ENCODE peak calls at places on chromosomes 7 and 10, in ten cellular contexts. One of them, this sample, is unnamed.

GRCh38 chr7:101156277-101156676 is 2.0 kb downstream of the AP1S1 start:
- DNase-seq in SHP77: no peak
- DNase-seq in EL: no peak
- DNase-seq in right cardiac atrium: no peak
- DNase-seq in progenitor cell of endocrine pancreas: no peak
- DNase-seq in activated CD8-positive, alpha-beta T cell treated with anti-CD3 and anti-CD28 coated beads, Interleukin-2, amount 10 ng/mL, durations not matched to agents 7 days and 5 days: no peak
- DNase-seq in GM23338: peak; percentile 58
- DNase-seq in T-helper 9 cell: no peak
- DNase-seq in neuronal stem cell: no peak
- DNase-seq in fibroblast of the conjunctiva: no peak
- DNase-seq in this sample: no peak

GRCh38 chr7:76108540-76109233 is 60.8 kb downstream of the MDH2 start:
- DNase-seq in SHP77: peak; percentile 54
- DNase-seq in EL: peak; percentile 48
- DNase-seq in right cardiac atrium: peak; percentile 82
- DNase-seq in progenitor cell of endocrine pancreas: no peak
- DNase-seq in activated CD8-positive, alpha-beta T cell treated with anti-CD3 and anti-CD28 coated beads, Interleukin-2, amount 10 ng/mL, durations not matched to agents 7 days and 5 days: no peak
- DNase-seq in GM23338: no peak
- DNase-seq in T-helper 9 cell: no peak
- DNase-seq in neuronal stem cell: no peak
- DNase-seq in fibroblast of the conjunctiva: no peak
- DNase-seq in this sample: no peak

GRCh38 chr7:157010588-157011332 is at the start of gene MNX1:
- DNase-seq in SHP77: peak; percentile 92
- DNase-seq in EL: peak; percentile 28
- DNase-seq in right cardiac atrium: peak; percentile 82
- DNase-seq in progenitor cell of endocrine pancreas: peak; percentile 82
- DNase-seq in activated CD8-positive, alpha-beta T cell treated with anti-CD3 and anti-CD28 coated beads, Interleukin-2, amount 10 ng/mL, durations not matched to agents 7 days and 5 days: peak; percentile 39
- DNase-seq in GM23338: peak; percentile 93
- DNase-seq in T-helper 9 cell: peak; percentile 18
- DNase-seq in neuronal stem cell: peak; percentile 79
- DNase-seq in fibroblast of the conjunctiva: no peak
- DNase-seq in this sample: peak; percentile 71

GRCh38 chr7:35761882-35762720 is 38.8 kb upstream of the SEPTIN7 start:
- DNase-seq in SHP77: no peak
- DNase-seq in EL: peak; percentile 37
- DNase-seq in right cardiac atrium: no peak
- DNase-seq in progenitor cell of endocrine pancreas: no peak
- DNase-seq in activated CD8-positive, alpha-beta T cell treated with anti-CD3 and anti-CD28 coated beads, Interleukin-2, amount 10 ng/mL, durations not matched to agents 7 days and 5 days: no peak
- DNase-seq in GM23338: no peak
- DNase-seq in T-helper 9 cell: no peak
- DNase-seq in neuronal stem cell: no peak
- DNase-seq in fibroblast of the conjunctiva: no peak
- DNase-seq in this sample: no peak

GRCh38 chr7:104968648-104969047 is 45.4 kb upstream of the KMT2E start:
- DNase-seq in SHP77: no peak
- DNase-seq in EL: no peak
- DNase-seq in right cardiac atrium: no peak
- DNase-seq in progenitor cell of endocrine pancreas: no peak
- DNase-seq in activated CD8-positive, alpha-beta T cell treated with anti-CD3 and anti-CD28 coated beads, Interleukin-2, amount 10 ng/mL, durations not matched to agents 7 days and 5 days: no peak
- DNase-seq in GM23338: no peak
- DNase-seq in T-helper 9 cell: no peak
- DNase-seq in neuronal stem cell: no peak
- DNase-seq in fibroblast of the conjunctiva: no peak
- DNase-seq in this sample: no peak

GRCh38 chr7:12094365-12094921 is 116.7 kb upstream of the TMEM106B start:
- DNase-seq in SHP77: no peak
- DNase-seq in EL: no peak
- DNase-seq in right cardiac atrium: no peak
- DNase-seq in progenitor cell of endocrine pancreas: no peak
- DNase-seq in activated CD8-positive, alpha-beta T cell treated with anti-CD3 and anti-CD28 coated beads, Interleukin-2, amount 10 ng/mL, durations not matched to agents 7 days and 5 days: no peak
- DNase-seq in GM23338: peak; percentile 80
- DNase-seq in T-helper 9 cell: no peak
- DNase-seq in neuronal stem cell: no peak
- DNase-seq in fibroblast of the conjunctiva: no peak
- DNase-seq in this sample: no peak

GRCh38 chr7:22356855-22357310 is at the start of gene RAPGEF5:
- DNase-seq in SHP77: peak; percentile 55
- DNase-seq in EL: no peak
- DNase-seq in right cardiac atrium: peak; percentile 59
- DNase-seq in progenitor cell of endocrine pancreas: peak; percentile 22
- DNase-seq in activated CD8-positive, alpha-beta T cell treated with anti-CD3 and anti-CD28 coated beads, Interleukin-2, amount 10 ng/mL, durations not matched to agents 7 days and 5 days: no peak
- DNase-seq in GM23338: peak; percentile 68
- DNase-seq in T-helper 9 cell: no peak
- DNase-seq in neuronal stem cell: peak; percentile 39
- DNase-seq in fibroblast of the conjunctiva: no peak
- DNase-seq in this sample: peak; percentile 6

GRCh38 chr7:69609901-69610674 is 11.8 kb downstream of the AUTS2 start:
- DNase-seq in SHP77: no peak
- DNase-seq in EL: no peak
- DNase-seq in right cardiac atrium: no peak
- DNase-seq in progenitor cell of endocrine pancreas: no peak
- DNase-seq in activated CD8-positive, alpha-beta T cell treated with anti-CD3 and anti-CD28 coated beads, Interleukin-2, amount 10 ng/mL, durations not matched to agents 7 days and 5 days: no peak
- DNase-seq in GM23338: no peak
- DNase-seq in T-helper 9 cell: no peak
- DNase-seq in neuronal stem cell: no peak
- DNase-seq in fibroblast of the conjunctiva: no peak
- DNase-seq in this sample: no peak

GRCh38 chr10:102503264-102504178 is at the start of gene SUFU:
- DNase-seq in SHP77: peak; percentile 97
- DNase-seq in EL: peak; percentile 98
- DNase-seq in right cardiac atrium: peak; percentile 98
- DNase-seq in progenitor cell of endocrine pancreas: peak; percentile 99
- DNase-seq in activated CD8-positive, alpha-beta T cell treated with anti-CD3 and anti-CD28 coated beads, Interleukin-2, amount 10 ng/mL, durations not matched to agents 7 days and 5 days: peak; percentile 99
- DNase-seq in GM23338: peak; percentile 100
- DNase-seq in T-helper 9 cell: peak; percentile 97
- DNase-seq in neuronal stem cell: peak; percentile 100
- DNase-seq in fibroblast of the conjunctiva: peak; percentile 99
- DNase-seq in this sample: peak; percentile 99

GRCh38 chr10:62386401-62387320 is 12.5 kb downstream of the ZNF365 start:
- DNase-seq in SHP77: no peak
- DNase-seq in EL: peak; percentile 46
- DNase-seq in right cardiac atrium: no peak
- DNase-seq in progenitor cell of endocrine pancreas: no peak
- DNase-seq in activated CD8-positive, alpha-beta T cell treated with anti-CD3 and anti-CD28 coated beads, Interleukin-2, amount 10 ng/mL, durations not matched to agents 7 days and 5 days: no peak
- DNase-seq in GM23338: no peak
- DNase-seq in T-helper 9 cell: no peak
- DNase-seq in neuronal stem cell: no peak
- DNase-seq in fibroblast of the conjunctiva: no peak
- DNase-seq in this sample: no peak

GRCh38 chr10:100009793-100010676 is at the start of gene DNMBP:
- DNase-seq in SHP77: peak; percentile 81
- DNase-seq in EL: peak; percentile 87
- DNase-seq in right cardiac atrium: peak; percentile 95
- DNase-seq in progenitor cell of endocrine pancreas: peak; percentile 79
- DNase-seq in activated CD8-positive, alpha-beta T cell treated with anti-CD3 and anti-CD28 coated beads, Interleukin-2, amount 10 ng/mL, durations not matched to agents 7 days and 5 days: peak; percentile 85
- DNase-seq in GM23338: peak; percentile 93
- DNase-seq in T-helper 9 cell: peak; percentile 69
- DNase-seq in neuronal stem cell: peak; percentile 84
- DNase-seq in fibroblast of the conjunctiva: peak; percentile 51
- DNase-seq in this sample: peak; percentile 68